ENCODE peak calls at places on chromosomes 7 and 10, in nine cellular contexts. R, W, E, C, H, A, Q, J and F are unnamed samples.

GRCh38 chr7:28956608-28957063 is 1.5 kb downstream of the TRIL start:
- DNase-seq in R (no peak), Q (peak; percentile 66), C (peak; percentile 82), A (peak; percentile 33), W (no peak), J (peak; percentile 77), E (peak; percentile 77), H (peak; percentile 37), F (peak; percentile 49)

GRCh38 chr10:102633848-102634247 is 10.4 kb upstream of the TRIM8 start:
- DNase-seq in R (no peak), Q (no peak), E (no peak), J (no peak), C (peak; percentile 41), H (no peak), A (no peak), W (no peak), F (no peak)

GRCh38 chr10:49652416-49653385 is 26.8 kb upstream of the C10orf53 start:
- DNase-seq in C (no peak), H (no peak), R (no peak), Q (no peak), J (no peak), E (no peak), W (no peak), A (no peak), F (no peak)

GRCh38 chr10:69222157-69223027 is 2.3 kb downstream of the HKDC1 start:
- DNase-seq in A (peak; percentile 73), W (peak; percentile 44), H (peak; percentile 66), C (no peak), J (peak; percentile 53), Q (no peak), E (peak; percentile 53), R (peak; percentile 83), F (peak; percentile 71)

GRCh38 chr7:38000272-38000671 is 79.8 kb downstream of the EPDR1 start:
- DNase-seq in A (no peak), W (no peak), E (no peak), C (no peak), Q (no peak), H (no peak), J (no peak), R (no peak), F (no peak)

GRCh38 chr10:7298495-7298894 is 112.3 kb downstream of the SFMBT2 start:
- DNase-seq in J (no peak), C (no peak), R (no peak), Q (no peak), E (no peak), A (no peak), W (no peak), H (no peak), F (no peak)

GRCh38 chr7:137904826-137905225 is 58.1 kb upstream of the DGKI start:
- DNase-seq in A (no peak), W (no peak), E (no peak), C (no peak), Q (no peak), R (no peak), H (no peak), J (no peak), F (no peak)

GRCh38 chr10:47101807-47102206 is 190.6 kb downstream of the PTPN20 start:
- DNase-seq in Q (no peak), C (no peak), A (no peak), H (no peak), E (no peak), J (no peak), W (no peak), R (no peak), F (no peak)

GRCh38 chr10:132685121-132685891 is 100.6 kb downstream of the NKX6-2 start:
- DNase-seq in E (peak; percentile 91), C (no peak), H (no peak), W (peak; percentile 49), R (no peak), Q (peak; percentile 11), A (no peak), J (no peak), F (peak; percentile 89)

GRCh38 chr7:94231333-94231732 is 163.4 kb upstream of the COL1A2 start:
- DNase-seq in J (no peak), A (no peak), C (no peak), H (no peak), Q (no peak), R (no peak), E (no peak), W (no peak), F (no peak)

GRCh38 chr7:158007697-158008257 is 579.8 kb downstream of the PTPRN2 start:
- DNase-seq in Q (no peak), A (no peak), H (no peak), J (no peak), E (no peak), W (no peak), R (no peak), C (peak; percentile 14), F (no peak)

GRCh38 chr10:124381011-124381591 is 37.6 kb downstream of the OAT start:
- DNase-seq in J (no peak), A (no peak), R (no peak), W (no peak), Q (no peak), E (no peak), C (no peak), H (no peak), F (no peak)

GRCh38 chr7:114293289-114294012 is 121.2 kb upstream of the FOXP2 start:
- DNase-seq in W (no peak), H (no peak), C (no peak), R (no peak), Q (no peak), J (no peak), A (no peak), E (no peak), F (peak; percentile 33)

GRCh38 chr7:141593134-141593533 is 41.9 kb downstream of the AGK start:
- DNase-seq in A (peak; percentile 67), W (no peak), H (no peak), Q (no peak), C (no peak), J (no peak), E (no peak), R (no peak), F (peak; percentile 14)

GRCh38 chr7:148419856-148420508 is 170.6 kb upstream of the C7orf33 start:
- DNase-seq in J (no peak), H (no peak), W (no peak), C (no peak), A (no peak), E (no peak), R (no peak), Q (no peak), F (no peak)

GRCh38 chr7:11831383-11831726 is 643 bp downstream of the THSD7A start:
- DNase-seq in H (no peak), A (no peak), R (no peak), C (no peak), E (no peak), J (no peak), W (peak; percentile 4), Q (no peak), F (no peak)

GRCh38 chr7:106071356-106071998 is 40.6 kb downstream of the SYPL1 start:
- DNase-seq in W (no peak), R (no peak), C (no peak), J (peak; percentile 77), A (no peak), H (peak; percentile 64), Q (no peak), E (peak; percentile 22), F (no peak)

GRCh38 chr7:92178928-92179373 is at the start of gene LRRD1:
- DNase-seq in Q (peak; percentile 82), E (peak; percentile 95), A (peak; percentile 90), J (peak; percentile 86), W (peak; percentile 89), R (peak; percentile 71), C (peak; percentile 94), H (peak; percentile 75), F (peak; percentile 90)

GRCh38 chr10:17737021-17737965 is 14.7 kb upstream of the TMEM236 start:
- DNase-seq in Q (peak; percentile 27), E (peak; percentile 20), C (no peak), W (peak; percentile 18), H (no peak), A (peak; percentile 30), R (no peak), J (no peak), F (peak; percentile 39)

GRCh38 chr7:122137291-122138077 is 6.6 kb downstream of the AASS start:
- DNase-seq in J (no peak), Q (no peak), H (no peak), W (no peak), E (no peak), R (no peak), A (no peak), C (no peak), F (no peak)

GRCh38 chr7:73892003-73892975 is 31.3 kb downstream of the TMEM270 start:
- DNase-seq in H (no peak), E (peak; percentile 42), C (no peak), R (no peak), J (peak; percentile 56), Q (peak; percentile 37), A (no peak), W (peak; percentile 43), F (peak; percentile 50)
- TF ChIP-seq POLR2A in H (no peak), E (no peak), C (no peak), R (no peak), J (no peak), Q (no peak), A (no peak), W (no peak), F (no peak)

GRCh38 chr10:71484352-71484751 is 87.6 kb downstream of the CDH23 start:
- DNase-seq in Q (no peak), J (no peak), E (no peak), H (no peak), W (no peak), A (no peak), R (no peak), C (no peak), F (no peak)
- TF ChIP-seq POLR2A in Q (no peak), J (no peak), E (no peak), H (no peak), W (no peak), A (no peak), R (no peak), C (no peak), F (no peak)

GRCh38 chr10:72076756-72077155 is 11.6 kb downstream of the SPOCK2 start:
- DNase-seq in Q (no peak), C (peak; percentile 13), H (no peak), R (no peak), E (no peak), J (no peak), W (no peak), A (no peak), F (no peak)
- TF ChIP-seq POLR2A in Q (no peak), C (no peak), H (no peak), R (no peak), E (no peak), J (no peak), W (no peak), A (no peak), F (no peak)

DNA sequence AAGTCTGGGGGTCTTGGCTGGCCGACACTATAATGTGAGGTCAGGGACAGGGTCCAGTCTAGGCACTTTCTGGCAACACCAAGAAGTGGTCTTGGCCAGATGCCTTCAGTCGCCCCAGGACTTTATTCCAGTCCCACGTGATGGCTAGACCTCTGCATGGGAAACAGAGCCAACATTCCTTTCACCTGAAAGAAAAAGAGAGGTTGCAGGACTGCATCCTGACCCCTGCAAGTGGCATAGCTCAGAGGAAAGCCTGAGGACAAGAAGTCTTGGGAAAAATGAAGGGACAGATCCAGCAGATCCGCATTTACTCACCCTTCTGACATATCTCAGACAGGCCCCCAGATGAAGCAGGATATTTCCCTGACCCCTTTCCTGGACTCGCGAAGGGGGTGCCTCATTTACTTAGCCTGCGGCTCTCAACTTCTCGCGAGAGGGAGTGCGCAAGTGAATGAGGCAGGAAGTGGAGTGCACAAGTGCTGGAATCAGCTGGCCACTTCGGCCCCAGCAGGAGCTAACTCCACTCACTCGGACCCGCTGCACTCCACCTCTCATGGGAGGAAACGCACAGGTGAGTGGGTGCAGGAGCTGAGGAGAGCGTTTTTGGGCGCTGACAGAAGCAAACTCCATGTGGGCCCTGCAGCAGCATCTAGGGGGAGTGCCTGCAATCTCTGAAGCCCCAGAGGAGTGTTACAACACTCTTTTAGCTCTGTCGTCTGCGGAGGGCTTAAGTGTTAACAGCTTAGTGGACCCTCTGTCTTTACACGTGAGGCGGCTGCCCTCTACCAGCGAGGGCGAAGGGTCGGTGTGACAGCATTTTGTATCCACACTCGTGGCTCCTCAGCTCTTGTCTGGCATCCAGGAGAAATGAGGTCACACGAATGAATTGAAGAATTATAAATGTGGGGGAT is 916.2 kb upstream of the GHITM start:
- DNase-seq in A (no peak), R (no peak), J (no peak), Q (no peak), E (no peak), C (no peak), W (no peak), H (no peak), F (no peak)
- TF ChIP-seq POLR2A in A (no peak), R (no peak), J (no peak), Q (no peak), E (no peak), C (no peak), W (no peak), H (no peak), F (no peak)